ENCODE peak calls at places on chromosomes 12 and 14, in five cellular contexts. Z is HCT116, M is HepG2, K is K562, U is SK-N-SH. A is an unnamed sample.
A peak's percentile ranks its signal among the peaks of the same experiment; 100 is the strongest.

GRCh38 chr12:76879710-76880025 is 849 bp upstream of the CSRP2 start:
- DNase-seq in Z (no peak), M (no peak), K (no peak), U (no peak), A (no peak)

GRCh38 chr12:58405363-58405762 is 464.0 kb downstream of the ATP23 start:
- DNase-seq in Z (no peak), M (no peak), K (no peak), U (no peak), A (no peak)

GRCh38 chr14:96245710-96246534 is 10.1 kb upstream of the BDKRB1 start:
- DNase-seq in Z (no peak), M (no peak), K (no peak), U (no peak), A (no peak)

GRCh38 chr14:52313903-52314481 is at the start of gene PTGER2:
- DNase-seq in Z (peak; percentile 57), M (no peak), K (peak; percentile 74), U (peak; percentile 85), A (no peak)

GRCh38 chr14:30194769-30195168 is 267.1 kb upstream of the PRKD1 start:
- DNase-seq in Z (no peak), M (no peak), K (no peak), U (no peak), A (no peak)

GRCh38 chr14:22002860-22003284 is 329.3 kb upstream of the OR4E1 start:
- DNase-seq in Z (peak; percentile 16), M (no peak), K (no peak), U (no peak), A (no peak)

GRCh38 chr12:60059180-60059579 is 463.4 kb downstream of the SLC16A7 start:
- DNase-seq in Z (no peak), M (no peak), K (no peak), U (no peak), A (no peak)

GRCh38 chr12:61808856-61809255 is 451.3 kb upstream of the USP15 start:
- DNase-seq in Z (no peak), M (no peak), K (no peak), U (no peak), A (no peak)

GRCh38 chr14:74959596-74960180 is 4.3 kb upstream of the PGF start:
- DNase-seq in Z (no peak), M (no peak), K (no peak), U (no peak), A (no peak)

GRCh38 chr14:34461334-34462131 is 507 bp downstream of the SPTSSA start:
- DNase-seq in Z (peak; percentile 13), M (peak; percentile 89), K (peak; percentile 62), U (no peak), A (no peak)

GRCh38 chr12:47997321-47997720 is 7.0 kb downstream of the COL2A1 start:
- DNase-seq in Z (no peak), M (no peak), K (no peak), U (no peak), A (no peak)

GRCh38 chr12:27541031-27541719 is 17.2 kb downstream of the PPFIBP1 start:
- DNase-seq in Z (no peak), M (no peak), K (no peak), U (no peak), A (no peak)
- TF ChIP-seq RAD21 in Z (no peak), M (no peak), K (no peak), U (no peak), A (no peak)

GRCh38 chr12:132604108-132605054 is 6.0 kb downstream of the LRCOL1 start:
- DNase-seq in Z (no peak), M (no peak), K (no peak), U (peak; percentile 73), A (no peak)
- TF ChIP-seq POLR2AphosphoS5 in Z (no peak), M (no peak), K (no peak), U (no peak), A (no peak)

GRCh38 chr14:68906439-68906838 is 72.7 kb downstream of the ACTN1 start:
- DNase-seq in Z (no peak), M (no peak), K (no peak), U (no peak), A (no peak)
- TF ChIP-seq RAD21 in Z (no peak), M (no peak), K (no peak), U (no peak), A (no peak)

DNA sequence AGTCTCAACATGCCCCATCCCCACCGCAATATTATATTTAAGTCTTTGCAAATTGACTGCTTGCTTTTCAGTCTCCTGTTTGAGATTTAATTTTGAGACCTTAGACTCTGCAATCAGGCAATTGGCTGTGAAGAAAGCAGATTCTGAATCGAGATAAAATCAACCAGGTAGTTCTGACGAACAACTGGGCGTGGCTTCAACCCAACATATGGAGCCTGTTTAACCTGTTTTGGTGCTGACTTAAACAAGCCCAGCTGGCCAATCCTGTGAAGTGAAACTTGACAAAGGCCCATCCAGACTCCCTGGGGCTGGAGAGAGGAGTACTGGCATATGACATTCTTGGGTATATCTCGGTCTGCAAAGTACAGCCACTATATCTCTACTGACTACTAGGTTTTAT is 9.8 kb upstream of the CIPC start:
- DNase-seq in Z (peak; percentile 71), M (no peak), K (no peak), U (no peak), A (no peak)
- TF ChIP-seq POLR2AphosphoS5 in Z (no peak), M (no peak), K (no peak), U (no peak), A (no peak)

GRCh38 chr12:26319511-26319910 is 124.1 kb downstream of the SSPN start:
- DNase-seq in Z (no peak), M (peak; percentile 9), K (no peak), U (no peak), A (no peak)

GRCh38 chr12:26318661-26319068 is 123.3 kb downstream of the SSPN start:
- DNase-seq in Z (no peak), M (peak; percentile 73), K (peak; percentile 33), U (no peak), A (no peak)

GRCh38 chr12:26317942-26318565 is 122.7 kb downstream of the SSPN start:
- DNase-seq in Z (peak; percentile 26), M (no peak), K (no peak), U (no peak), A (no peak)
- TF ChIP-seq RAD21 in Z (no peak), M (no peak), K (no peak), U (no peak), A (no peak)